ENCODE peak calls at places on chromosomes 3 and 15, in seven cellular contexts. V is right lobe of liver, N is uterus, E is IMR-90, X is endothelial cell of umbilical vein, T is Peyer's patch, Z is ovary. L is an unnamed sample.

GRCh38 chr3:153667341-153667740 is 453.8 kb upstream of the ARHGEF26 start:
- DNase-seq in V (no peak), N (no peak), E (peak; percentile 7), X (no peak), T (no peak), Z (no peak), L (no peak)

GRCh38 chr3:150158974-150159625 is 188.4 kb upstream of the PFN2 start:
- DNase-seq in V (no peak), N (no peak), E (peak; percentile 44), X (no peak), T (no peak), Z (no peak), L (no peak)

GRCh38 chr15:94237903-94238302 is 6.5 kb downstream of the MCTP2 start:
- DNase-seq in V (no peak), N (no peak), E (peak; percentile 48), X (no peak), T (no peak), Z (no peak), L (no peak)

GRCh38 chr15:77856718-77857346 is 220.7 kb downstream of the TBC1D2B start:
- DNase-seq in V (no peak), N (no peak), E (no peak), X (no peak), T (no peak), Z (peak; percentile 1), L (no peak)

GRCh38 chr3:14142567-14143270 is 17.9 kb downstream of the TMEM43 start:
- DNase-seq in V (no peak), N (no peak), E (no peak), X (no peak), T (no peak), Z (no peak), L (no peak)

GRCh38 chr3:37864904-37865303 is 3.2 kb downstream of the CTDSPL start:
- DNase-seq in V (no peak), N (no peak), E (no peak), X (no peak), T (no peak), Z (no peak), L (no peak)

GRCh38 chr3:100761211-100761921 is 52.1 kb downstream of the TFG start:
- DNase-seq in V (peak; percentile 54), N (no peak), E (no peak), X (peak; percentile 4), T (no peak), Z (no peak), L (peak; percentile 15)

GRCh38 chr3:144059481-144059880 is 87.9 kb downstream of the DIPK2A start:
- DNase-seq in V (no peak), N (no peak), E (no peak), X (no peak), T (no peak), Z (no peak), L (no peak)

GRCh38 chr3:109351231-109351630 is 13.9 kb upstream of the DPPA4 start:
- DNase-seq in V (no peak), N (no peak), E (no peak), X (no peak), T (no peak), Z (no peak), L (no peak)

GRCh38 chr3:109353057-109353456 is 15.7 kb upstream of the DPPA4 start:
- DNase-seq in V (no peak), N (no peak), E (no peak), X (no peak), T (no peak), Z (no peak), L (no peak)

GRCh38 chr3:109356442-109357155 is 19.3 kb upstream of the DPPA4 start:
- DNase-seq in V (no peak), N (no peak), E (no peak), X (no peak), T (no peak), Z (no peak), L (no peak)

GRCh38 chr3:109355625-109356441 is 18.5 kb upstream of the DPPA4 start:
- DNase-seq in V (peak; percentile 42), N (no peak), E (no peak), X (no peak), T (no peak), Z (no peak), L (no peak)
- TF ChIP-seq POLR2A in V (no peak), N (no peak), E (no peak), X (no peak), T (no peak), Z (no peak), L (no peak)

DNA sequence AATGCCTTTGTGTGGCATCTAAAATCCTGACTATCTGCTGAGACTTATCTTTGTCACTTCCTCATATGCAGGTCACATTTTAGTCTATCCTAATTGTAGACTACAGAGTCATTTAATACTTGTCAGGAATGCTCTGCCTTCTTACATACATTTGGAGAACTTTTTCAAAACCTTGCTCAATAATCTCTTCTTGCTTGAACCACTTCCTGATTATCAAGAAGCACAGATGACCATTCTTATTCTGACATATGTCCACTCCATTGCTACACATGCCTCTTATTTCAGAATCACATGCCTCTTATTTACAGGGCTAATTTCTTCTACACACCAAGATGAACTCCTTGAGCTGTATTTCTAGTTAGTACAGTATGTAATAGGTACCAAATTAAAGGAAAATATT is 400.3 kb downstream of the TBC1D5 start:
- DNase-seq in V (no peak), N (no peak), E (no peak), X (no peak), T (no peak), Z (no peak), L (no peak)
- TF ChIP-seq POLR2A in V (no peak), N (no peak), E (no peak), X (no peak), T (no peak), Z (no peak), L (no peak)

GRCh38 chr15:101602801-101603200 is 49.4 kb downstream of the TM2D3 start:
- DNase-seq in V (no peak), N (no peak), E (no peak), X (no peak), T (no peak), Z (no peak), L (no peak)
- TF ChIP-seq POLR2A in V (no peak), N (no peak), E (no peak), X (no peak), T (no peak), Z (no peak), L (no peak)

DNA sequence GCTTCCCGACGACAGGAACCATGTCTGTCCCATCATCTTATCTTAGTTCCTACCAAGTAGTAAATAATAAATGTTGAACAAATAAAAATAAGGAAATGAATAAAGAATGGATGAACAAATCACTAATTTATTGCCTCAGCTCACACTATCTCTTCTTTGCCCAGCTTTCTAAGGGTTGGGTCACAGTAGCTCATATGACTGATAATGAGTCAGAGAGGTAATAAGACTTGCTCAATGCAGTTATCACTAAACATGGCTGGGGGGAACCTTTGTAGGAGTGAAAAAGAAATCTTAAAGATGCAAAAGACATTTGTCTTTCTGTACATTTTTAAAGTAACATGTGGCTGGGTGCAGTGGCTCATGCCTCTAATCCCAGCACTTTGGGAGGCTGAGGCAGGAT is 182.3 kb downstream of the WDR76 start:
- DNase-seq in V (no peak), N (no peak), E (peak; percentile 82), X (peak; percentile 40), T (no peak), Z (no peak), L (peak; percentile 40)
- TF ChIP-seq POLR2A in V (no peak), N (no peak), E (no peak), X (no peak), T (no peak), Z (no peak), L (no peak)

DNA sequence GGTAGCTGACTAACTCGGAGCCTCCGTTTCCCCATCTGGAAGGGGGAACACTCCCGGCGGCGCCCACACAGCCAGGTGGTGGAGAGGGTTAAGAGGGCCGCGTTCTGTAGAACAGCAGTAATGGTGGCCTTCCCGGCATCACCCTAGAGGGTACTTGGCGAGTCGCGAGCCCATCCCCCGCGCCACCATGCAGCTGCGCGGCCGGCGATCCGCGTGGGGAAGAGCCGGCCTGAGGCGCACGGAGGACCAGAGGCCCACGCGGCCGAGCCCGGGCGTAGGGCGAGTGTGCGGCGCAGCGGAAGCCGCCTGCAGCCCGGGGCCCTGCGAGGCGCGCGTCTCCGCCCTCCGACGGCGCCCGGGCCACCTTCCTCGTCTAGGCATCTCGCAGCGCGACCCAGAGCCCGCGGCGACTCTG is 455 bp downstream of the TKT start:
- DNase-seq in V (peak; percentile 46), N (peak; percentile 26), E (no peak), X (peak; percentile 35), T (no peak), Z (peak; percentile 59), L (no peak)
- TF ChIP-seq POLR2A in V (no peak), N (no peak), E (no peak), X (no peak), T (no peak), Z (no peak), L (peak; percentile 25)

DNA sequence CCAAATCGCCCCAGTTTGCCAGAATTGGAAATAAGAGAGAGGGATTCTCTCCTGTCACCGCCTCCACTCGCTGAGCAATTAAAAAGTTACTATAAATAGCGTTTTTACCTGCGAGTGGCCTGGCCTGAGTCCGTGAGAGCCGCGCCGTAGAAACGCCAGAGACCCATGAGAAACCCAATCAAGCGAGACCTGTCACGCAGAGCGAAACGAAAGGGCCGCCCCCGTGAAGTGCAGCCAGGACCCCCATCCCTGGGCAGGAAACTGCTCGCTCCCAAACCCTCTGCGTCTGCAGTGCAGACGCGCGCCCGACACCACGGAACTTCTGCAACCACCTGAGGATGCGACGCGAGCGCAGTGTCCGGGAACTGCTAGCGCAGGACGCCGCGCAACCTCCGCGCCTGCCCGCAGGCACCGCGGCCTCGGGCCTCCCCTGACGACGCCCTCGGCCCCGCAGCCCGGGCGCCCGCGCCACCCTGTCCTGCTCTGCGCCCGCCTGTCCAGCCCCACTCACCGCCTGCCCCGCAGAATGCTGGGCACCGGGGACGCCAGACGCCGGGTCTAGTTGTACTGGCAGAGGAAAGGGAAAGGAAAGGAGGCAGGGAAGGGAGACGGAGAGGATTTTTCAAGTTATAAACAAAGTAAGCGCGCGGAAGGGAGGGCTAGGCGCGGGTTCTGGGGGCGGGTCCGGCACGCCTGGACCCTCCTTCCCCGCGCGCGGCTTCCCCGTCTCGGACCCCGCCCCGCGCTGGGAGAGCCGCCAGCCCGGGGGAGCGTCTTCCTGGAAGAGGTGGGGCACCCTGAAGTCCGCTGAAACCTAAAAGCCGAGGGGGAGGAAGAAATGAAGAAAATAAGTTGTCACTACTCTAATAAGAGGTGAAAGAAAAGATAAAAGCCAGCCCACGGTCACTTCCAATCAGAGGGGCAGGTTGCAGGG is at the start of gene PLSCR4:
- DNase-seq in V (peak; percentile 87), N (peak; percentile 86), E (peak; percentile 47), X (peak; percentile 93), T (peak; percentile 78), Z (peak; percentile 91), L (peak; percentile 91)
- TF ChIP-seq POLR2A in V (no peak), N (peak; percentile 27), E (no peak), X (peak; percentile 35), T (no peak), Z (no peak), L (peak; percentile 54)

GRCh38 chr3:87227104-87227834 is at the start of gene CHMP2B:
- DNase-seq in V (peak; percentile 94), N (peak; percentile 93), E (peak; percentile 89), X (peak; percentile 96), T (peak; percentile 95), Z (peak; percentile 97), L (peak; percentile 96)
- TF ChIP-seq POLR2A in V (peak; percentile 87), N (peak; percentile 84), E (peak; percentile 72), X (peak; percentile 64), T (peak; percentile 81), Z (peak; percentile 86), L (peak; percentile 85)